ENCODE peak calls at places on chromosome 17, in six cellular contexts. A is cardiac fibroblast, Z is left ventricle myocardium inferior, U is heart right ventricle, T is A549, W is AG10803. B is an unnamed sample.

GRCh38 chr17:28916302-28916934 is 13.5 kb upstream of the DHRS13 start:
- DNase-seq in A (peak), Z (no peak), U (no peak), T (peak), W (peak), B (peak)

GRCh38 chr17:20040216-20040615 is 31.1 kb downstream of the SPECC1 start:
- DNase-seq in A (no peak), Z (no peak), U (no peak), T (no peak), W (no peak), B (no peak)

GRCh38 chr17:73591278-73592078 is 52.8 kb downstream of the SDK2 start:
- DNase-seq in A (no peak), Z (no peak), U (no peak), T (no peak), W (no peak), B (no peak)

GRCh38 chr17:68399638-68400403 is 57.5 kb downstream of the WIPI1 start:
- DNase-seq in A (peak), Z (no peak), U (no peak), T (no peak), W (peak), B (peak)

GRCh38 chr17:56910509-56911235 is 3.2 kb downstream of the TRIM25 start:
- DNase-seq in A (no peak), Z (no peak), U (no peak), T (no peak), W (no peak), B (no peak)

GRCh38 chr17:82587234-82588086 is 60.8 kb downstream of the WDR45B start:
- DNase-seq in A (no peak), Z (no peak), U (no peak), T (peak), W (no peak), B (no peak)

GRCh38 chr17:42760652-42761581 is at the start of gene RAMP2:
- DNase-seq in A (no peak), Z (peak), U (peak), T (no peak), W (no peak), B (no peak)

GRCh38 chr17:11561281-11561680 is 37.0 kb upstream of the DNAH9 start:
- DNase-seq in A (no peak), Z (no peak), U (no peak), T (no peak), W (no peak), B (no peak)

GRCh38 chr17:83203073-83203471 is 123.7 kb downstream of the METRNL start:
- DNase-seq in A (peak), Z (peak), U (peak), T (no peak), W (peak), B (peak)

GRCh38 chr17:77872714-77873517 is 85.6 kb upstream of the TNRC6C start:
- DNase-seq in A (no peak), Z (no peak), U (no peak), T (no peak), W (no peak), B (no peak)

GRCh38 chr17:68868708-68869107 is 86.5 kb downstream of the ABCA8 start:
- DNase-seq in A (peak), Z (no peak), U (no peak), T (no peak), W (no peak), B (peak)

GRCh38 chr17:34623856-34624766 is 44.7 kb downstream of the TMEM132E start:
- DNase-seq in A (no peak), Z (no peak), U (no peak), T (no peak), W (no peak), B (no peak)

GRCh38 chr17:3744032-3744431 is 20.3 kb downstream of the HASPIN start:
- DNase-seq in A (no peak), Z (no peak), U (no peak), T (peak), W (no peak), B (no peak)

GRCh38 chr17:32593003-32593402 is 106.2 kb downstream of the CDK5R1 start:
- DNase-seq in A (no peak), Z (no peak), U (no peak), T (no peak), W (no peak), B (no peak)

GRCh38 chr17:62819511-62820221 is 11.6 kb upstream of the MARCHF10 start:
- DNase-seq in A (peak), Z (peak), U (peak), T (peak), W (peak), B (peak)

GRCh38 chr17:43403846-43404245 is 5.1 kb downstream of the ARL4D start:
- DNase-seq in A (peak), Z (no peak), U (no peak), T (no peak), W (no peak), B (peak)

GRCh38 chr17:76193616-76194015 is 46.7 kb downstream of the RNF157 start:
- DNase-seq in A (no peak), Z (no peak), U (no peak), T (no peak), W (no peak), B (no peak)

GRCh38 chr17:57530508-57530907 is 214.6 kb downstream of the CCDC182 start:
- DNase-seq in A (no peak), Z (no peak), U (no peak), T (no peak), W (peak), B (peak)

DNA sequence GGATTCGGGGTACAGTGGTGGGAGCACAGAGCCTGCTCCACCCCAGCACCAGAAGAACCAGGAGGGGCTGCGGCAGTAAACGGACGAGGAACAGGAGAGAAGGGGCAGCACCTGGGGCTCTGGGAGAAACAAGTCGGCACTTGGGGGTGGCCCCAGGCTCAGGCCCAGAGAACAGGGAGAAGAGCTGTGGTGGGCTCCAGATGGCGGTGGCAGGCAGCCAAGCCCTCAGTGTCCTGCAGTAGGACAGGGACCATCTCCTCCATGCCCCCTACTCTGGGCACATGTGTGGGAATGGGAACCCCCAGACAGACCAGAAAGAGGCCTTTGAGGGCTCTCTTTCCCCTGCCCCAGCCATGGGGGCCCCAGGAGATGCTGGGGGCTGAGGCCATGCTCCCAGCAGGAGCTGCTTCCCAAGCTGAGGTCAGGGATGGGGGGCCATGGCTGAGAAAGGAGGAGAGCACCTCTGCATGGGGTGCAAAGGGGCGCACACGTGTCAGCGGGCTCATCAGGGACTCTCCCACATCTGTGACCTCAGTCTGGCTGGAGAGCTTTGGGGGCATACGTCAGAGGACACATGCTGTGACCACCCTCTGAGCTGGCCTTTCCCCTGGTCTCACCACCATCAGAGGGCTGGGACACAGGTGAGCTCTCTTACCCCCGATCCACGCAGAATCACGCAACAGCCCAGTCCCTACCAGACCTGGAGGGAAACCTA is 6.8 kb downstream of the USH1G start:
- DNase-seq in A (no peak), Z (no peak), U (no peak), T (no peak), W (no peak), B (no peak)
- TF ChIP-seq CTCF in A (no peak), Z (no peak), U (no peak), T (no peak), W (no peak), B (no peak)

GRCh38 chr17:75181608-75182318 is 996 bp downstream of the SUMO2 start:
- DNase-seq in A (no peak), Z (peak), U (no peak), T (no peak), W (no peak), B (peak)

GRCh38 chr17:75182569-75183436 is at the start of gene SUMO2:
- DNase-seq in A (peak), Z (peak), U (peak), T (peak), W (peak), B (peak)

GRCh38 chr17:75181110-75181509 is 1.6 kb downstream of the SUMO2 start:
- DNase-seq in A (no peak), Z (no peak), U (no peak), T (no peak), W (no peak), B (no peak)

GRCh38 chr17:75182319-75182568 is 515 bp downstream of the SUMO2 start:
- DNase-seq in A (no peak), Z (no peak), U (no peak), T (no peak), W (no peak), B (no peak)

DNA sequence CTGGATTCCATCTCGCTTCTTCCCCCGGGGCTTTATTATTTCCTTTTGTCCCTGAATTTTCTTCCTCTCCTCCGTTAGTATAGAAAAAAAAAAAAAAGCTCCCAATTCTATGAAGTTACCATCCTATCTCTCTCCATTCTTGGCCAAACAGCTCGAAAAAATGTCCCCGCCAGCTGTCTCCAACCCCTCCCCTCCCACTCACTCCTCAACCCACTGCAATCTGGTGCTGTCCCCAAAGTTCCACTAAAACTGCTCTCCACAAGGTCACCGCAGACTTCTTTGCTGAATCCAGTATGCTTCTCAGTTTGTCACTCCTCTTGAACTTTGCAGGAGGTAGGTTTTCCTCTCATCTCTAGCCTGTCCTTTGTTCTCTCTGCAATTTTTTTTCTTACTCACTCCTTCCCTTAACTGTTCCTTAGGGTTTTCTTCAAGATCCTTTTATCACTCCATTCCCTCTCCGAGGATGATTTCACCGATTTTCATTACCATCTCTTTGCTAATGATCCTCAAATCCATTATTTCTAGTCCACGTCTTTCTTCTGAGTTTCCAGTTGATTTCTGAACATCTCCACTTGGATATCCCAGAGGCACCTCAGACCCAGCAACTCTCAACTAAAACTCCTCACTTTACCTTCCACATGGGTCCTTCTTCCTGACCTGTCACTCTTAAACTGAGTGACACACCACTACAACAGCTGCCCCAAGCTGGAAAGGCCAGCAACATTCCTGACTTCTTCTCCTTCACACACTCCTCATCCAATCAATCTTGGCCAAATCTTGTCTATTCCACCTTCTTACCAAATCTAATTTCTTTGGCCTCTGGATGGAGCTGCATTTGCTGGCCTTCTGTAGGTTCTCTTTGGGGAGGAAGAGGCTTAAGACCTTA is 1.5 kb upstream of the SUMO2 start:
- DNase-seq in A (no peak), Z (no peak), U (no peak), T (no peak), W (no peak), B (no peak)
- H3K4me3 ChIP-seq in A (no peak), Z (no peak), U (no peak), T (no peak), W (no peak), B (no peak)

GRCh38 chr17:15260376-15261062 is 4.6 kb downstream of the PMP22 start:
- DNase-seq in A (peak), Z (peak), U (peak), T (peak), W (peak), B (peak)
- TF ChIP-seq CTCF in A (peak), Z (peak), U (peak), T (peak), W (peak), B (peak)

DNA sequence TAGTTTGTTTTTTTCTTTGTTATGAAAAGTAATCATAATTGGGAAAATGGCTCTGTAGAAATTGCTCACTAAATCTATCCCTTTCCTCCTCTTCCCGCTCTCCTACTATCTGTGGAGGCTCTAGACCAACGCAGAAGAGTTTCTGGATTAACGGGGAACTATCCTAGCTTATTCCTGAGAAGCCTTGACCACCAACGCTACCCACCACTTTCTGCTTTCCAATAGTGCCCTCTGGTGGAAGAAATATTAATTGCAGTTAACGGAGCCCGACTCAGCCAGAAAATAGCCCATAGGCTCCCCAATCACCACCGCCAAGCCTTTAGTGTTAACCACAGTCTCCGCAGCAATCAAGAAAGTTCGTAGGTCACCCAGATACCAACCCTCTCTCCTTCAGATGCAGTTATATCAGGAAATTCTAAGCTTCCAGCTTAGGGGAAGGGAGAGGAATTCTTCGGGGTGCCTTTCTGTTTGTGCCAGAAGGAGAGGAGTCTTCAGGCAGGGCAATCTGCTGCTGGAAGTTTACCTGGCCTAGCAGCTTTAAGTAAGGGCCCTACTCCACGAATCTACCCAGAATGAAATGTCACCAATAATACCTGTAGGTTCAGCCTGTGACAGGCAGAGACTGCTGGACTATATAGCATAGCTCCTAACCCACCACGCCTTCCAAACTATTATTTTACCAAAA is 23.0 kb upstream of the NSRP1 start:
- DNase-seq in A (peak), Z (no peak), U (no peak), T (peak), W (peak), B (peak)
- H3K4me3 ChIP-seq in A (no peak), Z (no peak), U (no peak), T (no peak), W (no peak), B (no peak)

GRCh38 chr17:8079291-8080207 is 8.0 kb downstream of the ALOX12B start:
- DNase-seq in A (peak), Z (peak), U (peak), T (peak), W (peak), B (peak)
- TF ChIP-seq CTCF in A (peak), Z (peak), U (peak), T (peak), W (peak), B (peak)

GRCh38 chr17:80113033-80113484 is 11.7 kb downstream of the GAA start:
- DNase-seq in A (no peak), Z (no peak), U (no peak), T (no peak), W (no peak), B (no peak)

GRCh38 chr17:80114758-80115157 is 13.4 kb downstream of the GAA start:
- DNase-seq in A (no peak), Z (no peak), U (no peak), T (no peak), W (no peak), B (no peak)

GRCh38 chr17:80116923-80117380 is 15.6 kb downstream of the GAA start:
- DNase-seq in A (no peak), Z (no peak), U (no peak), T (no peak), W (no peak), B (no peak)

GRCh38 chr17:80116276-80116922 is 15.0 kb downstream of the GAA start:
- DNase-seq in A (no peak), Z (no peak), U (no peak), T (no peak), W (no peak), B (no peak)

GRCh38 chr17:80115159-80115558 is 13.8 kb downstream of the GAA start:
- DNase-seq in A (no peak), Z (no peak), U (no peak), T (no peak), W (no peak), B (no peak)
- H3K4me3 ChIP-seq in A (no peak), Z (no peak), U (no peak), T (no peak), W (no peak), B (no peak)

GRCh38 chr17:71959129-71959528 is 161.7 kb upstream of the SOX9 start:
- DNase-seq in A (peak), Z (no peak), U (no peak), T (peak), W (peak), B (peak)
- TF ChIP-seq CTCF in A (peak), Z (peak), U (peak), T (peak), W (peak), B (peak)

GRCh38 chr17:45785373-45786193 is 1.5 kb downstream of the CRHR1 start:
- DNase-seq in A (no peak), Z (no peak), U (no peak), T (no peak), W (no peak), B (no peak)

GRCh38 chr17:45786349-45786748 is 2.2 kb downstream of the CRHR1 start:
- DNase-seq in A (no peak), Z (no peak), U (no peak), T (no peak), W (no peak), B (no peak)

GRCh38 chr17:45784293-45784582 is at the start of gene CRHR1:
- DNase-seq in A (no peak), Z (no peak), U (no peak), T (no peak), W (no peak), B (no peak)

GRCh38 chr17:45783593-45784292 is 377 bp upstream of the CRHR1 start:
- DNase-seq in A (no peak), Z (peak), U (no peak), T (no peak), W (no peak), B (no peak)

DNA sequence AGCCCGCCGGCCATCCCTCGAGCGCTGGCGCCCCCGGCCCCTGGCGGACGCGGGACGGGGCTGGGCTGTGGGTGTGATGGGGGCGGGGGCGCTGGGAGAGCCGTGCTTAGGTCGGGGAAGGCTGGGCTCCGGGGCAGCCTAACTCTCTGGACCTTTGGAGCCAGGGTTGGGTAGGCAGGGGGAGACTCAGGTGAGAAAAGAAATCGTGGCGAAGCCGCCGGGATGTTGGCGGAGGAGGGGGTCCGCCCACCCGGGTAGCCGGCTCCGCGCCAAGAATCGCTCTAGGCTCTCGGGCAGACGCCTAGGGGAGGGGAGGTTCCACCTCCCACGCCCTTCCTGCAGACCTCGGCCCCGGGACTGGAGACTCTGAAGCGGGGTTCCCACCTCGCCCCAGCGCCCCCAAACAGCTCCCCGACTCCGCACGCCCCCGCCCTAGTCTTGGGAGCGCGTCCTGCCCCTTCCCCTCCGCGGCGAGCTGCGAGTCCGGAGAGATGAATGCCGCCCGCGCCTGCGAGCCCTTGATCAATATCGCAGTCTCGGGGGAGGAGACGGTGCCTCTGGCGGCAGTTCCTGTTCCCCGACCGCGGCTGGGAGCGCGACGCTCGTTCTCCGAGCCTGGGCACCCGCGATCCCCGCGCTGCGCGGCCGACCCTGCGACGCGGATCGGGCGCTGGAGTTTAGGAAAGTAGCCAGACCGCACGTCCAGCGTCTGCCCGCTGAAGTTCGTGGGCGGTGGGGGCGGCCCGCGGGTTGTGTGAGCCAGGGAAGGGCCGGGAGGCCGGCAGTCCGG is 658 bp downstream of the CRHR1 start:
- DNase-seq in A (peak), Z (peak), U (peak), T (no peak), W (no peak), B (peak)
- H3K4me3 ChIP-seq in A (peak), Z (peak), U (peak), T (peak), W (no peak), B (peak)

DNA sequence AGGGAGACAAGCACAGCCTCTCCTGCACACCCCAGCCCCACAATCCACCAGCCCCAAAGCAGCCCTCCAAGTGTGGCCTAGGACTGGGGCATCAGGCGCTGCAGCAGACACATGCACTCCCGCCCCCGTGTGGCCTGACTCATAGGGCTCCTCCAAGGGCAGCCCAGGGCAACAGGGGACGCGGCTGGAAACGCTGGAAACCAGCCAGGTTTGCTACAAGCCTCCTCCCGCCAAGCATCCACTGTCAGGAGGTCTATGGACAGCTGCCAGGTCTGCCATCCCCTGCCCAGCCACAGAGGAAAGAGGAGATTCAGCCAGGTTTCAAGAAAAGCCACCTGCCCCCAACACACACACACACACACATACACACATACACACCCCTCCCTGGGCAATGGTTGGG is 25.8 kb downstream of the SRCIN1 start:
- DNase-seq in A (peak), Z (no peak), U (no peak), T (peak), W (no peak), B (peak)
- TF ChIP-seq CTCF in A (peak), Z (peak), U (peak), T (peak), W (peak), B (no peak)

B was measured in fibroblast of villous mesenchyme.